ENCODE peak calls at places on chromosomes 2 and 18, in four cellular contexts. Z is IMR-90, L is A549, T is HepG2. F is an unnamed sample.

GRCh38 chr18:22282311-22283235 is 113.2 kb downstream of the GATA6 start:
- DNase-seq in Z (peak), L (peak), T (peak), F (peak)

GRCh38 chr18:44819944-44820510 is 139.3 kb downstream of the SETBP1 start:
- DNase-seq in Z (no peak), L (no peak), T (no peak), F (no peak)

GRCh38 chr18:62329676-62330454 is 4.8 kb downstream of the TNFRSF11A start:
- DNase-seq in Z (peak), L (no peak), T (peak), F (no peak)

GRCh38 chr18:47215554-47216138 is 35.8 kb downstream of the SKOR2 start:
- DNase-seq in Z (peak), L (peak), T (peak), F (peak)

GRCh38 chr2:224211821-224212220 is 172.7 kb upstream of the SERPINE2 start:
- DNase-seq in Z (no peak), L (no peak), T (no peak), F (no peak)

GRCh38 chr18:27704721-27705361 is 472.1 kb downstream of the CDH2 start:
- DNase-seq in Z (no peak), L (no peak), T (no peak), F (no peak)

GRCh38 chr18:3791258-3791657 is 341.3 kb downstream of the TGIF1 start:
- DNase-seq in Z (no peak), L (no peak), T (no peak), F (no peak)

GRCh38 chr2:38090928-38091327 is 15.0 kb upstream of the CYP1B1 start:
- DNase-seq in Z (no peak), L (no peak), T (no peak), F (no peak)

GRCh38 chr18:48989304-48990284 is 38.8 kb upstream of the SMAD7 start:
- DNase-seq in Z (peak), L (no peak), T (peak), F (no peak)

GRCh38 chr2:144922519-144922918 is 402.6 kb upstream of the ZEB2 start:
- DNase-seq in Z (no peak), L (no peak), T (no peak), F (no peak)

GRCh38 chr2:68465081-68465916 is 1.8 kb downstream of the FBXO48 start:
- DNase-seq in Z (peak), L (no peak), T (no peak), F (no peak)

GRCh38 chr18:70454705-70455322 is 166.0 kb downstream of the SOCS6 start:
- DNase-seq in Z (peak), L (peak), T (peak), F (peak)

GRCh38 chr2:109298851-109299250 is 169.8 kb downstream of the SH3RF3 start:
- DNase-seq in Z (no peak), L (no peak), T (no peak), F (no peak)

GRCh38 chr18:76914314-76914713 is 92.0 kb downstream of the ZNF236 start:
- DNase-seq in Z (no peak), L (no peak), T (no peak), F (no peak)

GRCh38 chr2:165018207-165018606 is 62.9 kb upstream of the SLC38A11 start:
- DNase-seq in Z (peak), L (no peak), T (no peak), F (no peak)

GRCh38 chr2:150859162-150859561 is 371.7 kb upstream of the RND3 start:
- DNase-seq in Z (no peak), L (no peak), T (no peak), F (no peak)

GRCh38 chr2:201182650-201183372 is at the start of gene CASP10:
- DNase-seq in Z (peak), L (peak), T (peak), F (peak)

GRCh38 chr2:232436381-232437129 is 19.4 kb upstream of the ALPI start:
- DNase-seq in Z (no peak), L (no peak), T (no peak), F (no peak)

GRCh38 chr2:31204761-31205160 is 12.6 kb downstream of the CAPN14 start:
- DNase-seq in Z (no peak), L (no peak), T (no peak), F (no peak)

DNA sequence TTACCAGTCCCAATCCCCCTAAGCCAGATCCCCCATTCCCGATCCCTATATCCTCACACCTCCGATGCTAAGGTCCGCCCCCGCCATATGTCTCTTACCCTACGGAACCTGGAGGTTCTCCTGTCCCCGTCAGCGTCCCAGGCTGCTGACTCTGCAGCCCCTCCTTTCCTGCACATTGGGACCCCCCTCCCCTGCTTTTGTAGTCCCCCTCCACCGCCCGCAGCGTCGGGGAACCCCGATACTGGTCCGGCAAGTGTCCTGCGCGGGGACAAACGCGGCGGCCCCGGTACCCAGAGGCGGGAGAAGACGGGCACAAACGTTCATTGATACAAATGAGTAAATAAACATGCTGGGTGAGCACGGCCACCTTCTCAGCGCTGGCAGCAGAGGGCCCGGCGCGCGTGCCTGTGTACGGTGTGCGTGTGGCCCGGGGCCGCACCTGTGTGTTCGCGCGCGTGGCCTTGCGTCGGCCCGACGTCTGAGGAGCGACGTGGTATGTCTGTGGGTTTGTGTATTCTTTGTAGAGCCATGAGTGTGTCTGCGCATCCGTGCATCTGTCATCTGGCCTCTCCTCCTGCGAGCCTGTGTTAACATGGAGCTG is 2.0 kb upstream of the CYP26B1 start:
- DNase-seq in Z (peak), L (no peak), T (no peak), F (no peak)
- TF ChIP-seq CEBPB in Z (no peak), L (no peak), T (no peak), F (no peak)

DNA sequence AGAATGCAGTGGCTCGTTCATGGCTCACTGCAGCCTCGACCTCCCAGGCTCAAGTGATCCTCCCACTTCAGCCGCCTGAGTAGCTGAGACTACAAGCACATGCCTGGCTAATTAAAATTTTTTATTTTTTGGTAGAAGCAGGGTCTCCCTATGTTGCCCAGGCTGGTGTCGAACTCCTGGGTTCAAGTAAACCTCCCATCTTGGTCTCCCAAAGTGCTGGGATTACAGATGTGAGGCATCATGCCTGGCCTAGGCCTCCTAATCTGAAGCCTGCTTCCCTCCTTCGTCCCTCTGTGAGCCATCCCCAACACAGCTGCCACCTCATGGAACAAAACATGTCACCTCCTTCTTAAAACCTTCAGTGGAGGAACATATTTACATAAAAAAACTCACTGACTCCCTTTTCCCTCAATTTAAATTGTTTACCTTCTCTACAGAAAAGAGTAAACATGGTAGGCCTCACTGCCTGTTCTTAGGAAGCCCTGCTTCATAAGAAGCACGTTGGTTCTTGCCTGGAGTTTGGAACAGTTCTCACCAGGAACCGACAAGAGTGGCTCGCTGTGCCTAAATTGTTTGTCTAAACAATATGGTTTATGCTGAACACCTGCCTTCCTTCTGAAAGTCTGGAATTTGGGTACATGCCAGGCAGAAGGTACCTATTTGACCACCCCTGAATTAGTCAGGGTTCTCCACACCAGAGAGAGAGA is 12.1 kb upstream of the RHOB start:
- DNase-seq in Z (no peak), L (no peak), T (no peak), F (no peak)
- TF ChIP-seq CEBPB in Z (no peak), L (no peak), T (no peak), F (no peak)

DNA sequence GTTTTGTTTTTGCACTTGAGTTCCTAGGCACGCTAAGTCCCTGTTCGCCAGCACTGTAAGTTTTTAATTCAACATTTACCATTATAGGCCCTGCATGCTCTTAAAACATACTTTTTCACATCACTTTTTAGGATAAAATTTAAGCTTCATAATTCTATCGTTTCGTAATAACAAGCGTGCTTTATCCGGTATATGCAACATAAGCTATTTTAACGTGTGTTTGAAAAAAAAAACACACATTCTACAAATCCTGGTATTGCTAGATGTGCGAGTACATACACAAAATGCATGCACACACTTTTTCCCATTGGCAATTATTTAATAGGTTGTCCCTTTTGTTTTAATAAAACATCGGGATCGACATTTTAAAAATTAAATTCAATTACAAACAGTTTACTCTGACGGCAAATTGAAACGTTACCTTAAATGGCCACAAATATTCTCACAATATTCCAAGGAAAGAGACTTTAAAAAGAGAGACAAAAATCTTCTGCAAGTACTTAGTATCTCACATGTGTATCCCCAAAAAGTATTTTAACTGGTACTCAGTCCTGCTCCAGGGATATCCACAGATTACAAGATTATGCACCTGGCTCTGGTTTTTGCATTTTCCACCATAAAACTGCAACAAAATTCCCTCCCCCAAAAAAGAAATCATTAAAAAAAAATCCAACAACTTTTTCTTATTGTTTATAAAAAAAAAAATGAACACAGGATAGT is 1.0 kb upstream of the TCF4 start:
- DNase-seq in Z (peak), L (no peak), T (no peak), F (no peak)
- TF ChIP-seq CEBPB in Z (no peak), L (no peak), T (no peak), F (no peak)

DNA sequence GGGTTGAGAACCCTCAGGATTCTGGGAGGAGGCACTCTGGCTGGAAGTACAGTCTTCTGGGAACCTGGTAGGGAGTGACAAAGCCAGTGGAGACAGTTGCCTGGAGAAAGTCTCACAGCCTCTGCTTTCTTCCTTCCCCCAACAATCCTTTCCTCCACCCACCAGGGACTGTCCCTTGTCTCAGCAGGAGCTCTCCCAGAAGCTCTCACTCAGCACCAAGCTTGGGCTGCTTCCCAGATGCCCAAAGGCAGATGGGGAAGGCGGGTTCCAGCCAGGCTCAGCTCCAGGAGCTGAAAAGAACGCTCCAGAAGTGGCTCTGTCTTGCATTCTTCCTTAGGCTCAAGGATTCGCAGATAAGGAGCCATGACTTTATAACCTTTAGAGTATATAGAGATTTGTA is 7.6 kb upstream of the NAGK start:
- DNase-seq in Z (no peak), L (no peak), T (no peak), F (no peak)
- TF ChIP-seq CEBPB in Z (no peak), L (no peak), T (no peak), F (no peak)

GRCh38 chr18:36692331-36692730 is 136.5 kb downstream of the TPGS2 start:
- DNase-seq in Z (peak), L (no peak), T (no peak), F (no peak)

GRCh38 chr18:36695806-36696205 is 133.0 kb downstream of the TPGS2 start:
- DNase-seq in Z (no peak), L (no peak), T (no peak), F (no peak)

GRCh38 chr18:36688020-36688965 is 140.5 kb downstream of the TPGS2 start:
- DNase-seq in Z (peak), L (peak), T (peak), F (peak)

GRCh38 chr18:36693931-36694661 is 134.7 kb downstream of the TPGS2 start:
- DNase-seq in Z (peak), L (no peak), T (peak), F (no peak)

DNA sequence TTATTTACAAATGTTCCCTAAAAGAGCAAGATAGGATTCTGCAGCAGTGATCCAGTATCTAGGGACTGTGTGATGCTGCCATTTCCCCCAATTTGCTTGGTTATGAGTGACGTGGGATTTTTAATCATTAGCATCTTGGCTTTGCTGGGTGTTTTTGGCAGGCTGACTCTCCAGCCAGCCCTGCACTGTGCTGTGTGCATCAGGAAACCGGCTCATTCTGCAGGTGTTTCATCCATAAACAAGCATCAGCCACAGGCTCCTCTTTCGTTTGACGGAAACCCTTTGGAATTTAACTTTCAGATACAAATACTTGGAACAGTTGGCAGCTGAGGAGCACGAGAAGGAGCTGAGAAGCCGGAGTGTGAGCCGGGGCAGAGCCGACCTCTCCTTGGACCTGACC is 135.9 kb downstream of the TPGS2 start:
- DNase-seq in Z (peak), L (no peak), T (no peak), F (no peak)
- TF ChIP-seq CEBPB in Z (no peak), L (no peak), T (no peak), F (no peak)

GRCh38 chr2:226447896-226448295 is 351.7 kb downstream of the IRS1 start:
- DNase-seq in Z (peak), L (no peak), T (no peak), F (no peak)
- TF ChIP-seq CEBPB in Z (no peak), L (no peak), T (no peak), F (no peak)